ENCODE peak calls at places on chromosomes 6 and 20, in six cellular contexts. T is activated naive CD8-positive, alpha-beta T cell treated with anti-CD3 and anti-CD28 coated beads, Interleukin-2, amount 50 U/mL, for 24 hours; L is NCI-H345; H is stromal cell of bone marrow; V is HEK293T; F is heart right ventricle. O is an unnamed sample.

GRCh38 chr6:39292637-39293036 is 21.6 kb downstream of the KCNK17 start:
- DNase-seq in T (no peak), L (no peak), H (no peak), V (no peak), F (no peak), O (no peak)

GRCh38 chr20:24963672-24964517 is 14.8 kb downstream of the CST7 start:
- DNase-seq in T (no peak), L (no peak), H (no peak), V (no peak), F (no peak), O (no peak)

GRCh38 chr6:27748662-27749061 is 163.5 kb downstream of the OR2B2 start:
- DNase-seq in T (no peak), L (no peak), H (no peak), V (no peak), F (no peak), O (no peak)

GRCh38 chr6:111631930-111632460 is 26.3 kb upstream of the TRAF3IP2 start:
- DNase-seq in T (no peak), L (no peak), H (no peak), V (no peak), F (no peak), O (peak)

GRCh38 chr6:16747232-16748027 is 13.8 kb downstream of the ATXN1 start:
- DNase-seq in T (no peak), L (no peak), H (no peak), V (no peak), F (no peak), O (peak)

GRCh38 chr6:168388641-168389633 is 52.0 kb upstream of the SMOC2 start:
- DNase-seq in T (no peak), L (peak), H (no peak), V (no peak), F (no peak), O (no peak)

GRCh38 chr20:63234693-63235398 is 859 bp upstream of the BIRC7 start:
- DNase-seq in T (peak), L (peak), H (no peak), V (no peak), F (no peak), O (no peak)

GRCh38 chr20:10571313-10571815 is 102.4 kb downstream of the JAG1 start:
- DNase-seq in T (no peak), L (no peak), H (no peak), V (no peak), F (no peak), O (no peak)

GRCh38 chr6:44061375-44062104 is 65.7 kb downstream of the MRPL14 start:
- DNase-seq in T (no peak), L (no peak), H (no peak), V (no peak), F (no peak), O (peak)

GRCh38 chr20:18724077-18724476 is 89.5 kb upstream of the SCP2D1 start:
- DNase-seq in T (no peak), L (no peak), H (no peak), V (no peak), F (no peak), O (no peak)

GRCh38 chr20:51711426-51711825 is 56.8 kb downstream of the ATP9A start:
- DNase-seq in T (no peak), L (no peak), H (no peak), V (no peak), F (no peak), O (no peak)

GRCh38 chr6:111482236-111482958 is 621 bp downstream of the REV3L start:
- DNase-seq in T (peak), L (peak), H (no peak), V (no peak), F (peak), O (peak)

GRCh38 chr6:107491059-107491609 is 1.2 kb downstream of the SOBP start:
- DNase-seq in T (peak), L (peak), H (peak), V (peak), F (peak), O (no peak)

GRCh38 chr20:45248609-45249008 is 5.8 kb downstream of the SLPI start:
- DNase-seq in T (no peak), L (no peak), H (no peak), V (no peak), F (no peak), O (no peak)

GRCh38 chr20:43926691-43927090 is 12.0 kb downstream of the TOX2 start:
- DNase-seq in T (no peak), L (no peak), H (no peak), V (no peak), F (no peak), O (no peak)

GRCh38 chr6:159929819-159930218 is 39.0 kb downstream of the MAS1 start:
- DNase-seq in T (peak), L (peak), H (no peak), V (no peak), F (no peak), O (no peak)

GRCh38 chr20:58388028-58388601 is 914 bp upstream of the VAPB start:
- DNase-seq in T (no peak), L (no peak), H (no peak), V (no peak), F (no peak), O (no peak)

GRCh38 chr6:26250806-26251075 is 114.3 kb upstream of the BTN3A2 start:
- DNase-seq in T (no peak), L (peak), H (no peak), V (no peak), F (no peak), O (no peak)

GRCh38 chr6:108737594-108738546 is 110.4 kb upstream of the ARMC2 start:
- DNase-seq in T (peak), L (no peak), H (peak), V (no peak), F (no peak), O (peak)

GRCh38 chr6:12472601-12473038 is 182.5 kb downstream of the EDN1 start:
- DNase-seq in T (no peak), L (no peak), H (peak), V (no peak), F (peak), O (peak)

GRCh38 chr6:11069760-11070159 is 23.9 kb upstream of the SMIM13 start:
- DNase-seq in T (no peak), L (no peak), H (no peak), V (no peak), F (no peak), O (no peak)

GRCh38 chr6:686528-686927 is 6.4 kb downstream of the EXOC2 start:
- DNase-seq in T (no peak), L (no peak), H (no peak), V (peak), F (no peak), O (peak)

GRCh38 chr6:56101141-56101553 is 146.2 kb downstream of the COL21A1 start:
- DNase-seq in T (no peak), L (no peak), H (peak), V (no peak), F (no peak), O (peak)

GRCh38 chr20:1880529-1881239 is 14.5 kb upstream of the SIRPA start:
- DNase-seq in T (no peak), L (no peak), H (no peak), V (no peak), F (no peak), O (no peak)

GRCh38 chr6:12506211-12506610 is 210.4 kb upstream of the PHACTR1 start:
- DNase-seq in T (no peak), L (no peak), H (no peak), V (no peak), F (no peak), O (no peak)

GRCh38 chr6:161048636-161049035 is 57.1 kb downstream of the MAP3K4 start:
- DNase-seq in T (no peak), L (no peak), H (peak), V (no peak), F (no peak), O (no peak)

GRCh38 chr6:16286151-16286522 is 47.8 kb downstream of the GMPR start:
- DNase-seq in T (peak), L (no peak), H (no peak), V (peak), F (peak), O (peak)

GRCh38 chr6:37990762-37991525 is 171.4 kb downstream of the ZFAND3 start:
- DNase-seq in T (no peak), L (no peak), H (peak), V (no peak), F (no peak), O (peak)

GRCh38 chr6:14856177-14856576 is 389.7 kb upstream of the JARID2 start:
- DNase-seq in T (no peak), L (no peak), H (no peak), V (no peak), F (peak), O (no peak)

GRCh38 chr20:5703542-5704215 is 46.5 kb upstream of the SHLD1 start:
- DNase-seq in T (no peak), L (no peak), H (no peak), V (no peak), F (no peak), O (no peak)

GRCh38 chr6:126182650-126183311 is 157.1 kb upstream of the CENPW start:
- DNase-seq in T (no peak), L (no peak), H (no peak), V (no peak), F (no peak), O (peak)

GRCh38 chr6:28933069-28933468 is 9.3 kb upstream of the TRIM27 start:
- DNase-seq in T (no peak), L (no peak), H (no peak), V (no peak), F (no peak), O (no peak)

GRCh38 chr6:80502871-80503270 is 396.4 kb downstream of the BCKDHB start:
- DNase-seq in T (no peak), L (no peak), H (no peak), V (no peak), F (no peak), O (no peak)

GRCh38 chr6:112268011-112268410 is 13.6 kb upstream of the LAMA4 start:
- DNase-seq in T (no peak), L (no peak), H (no peak), V (no peak), F (no peak), O (no peak)

GRCh38 chr6:130908188-130908587 is 81.0 kb downstream of the SMLR1 start:
- DNase-seq in T (no peak), L (no peak), H (no peak), V (no peak), F (no peak), O (no peak)